ENCODE peak calls at places on chromosomes 2 and 18, in nine cellular contexts. One of them, this sample, is unnamed.

GRCh38 chr18:22433960-22434359 is 16.2 kb upstream of the CTAGE1 start:
- DNase-seq in stimulated activated CD4-positive, alpha-beta T cell treated with anti-CD3 and anti-CD28 coated beads, Interleukin-2, amount 100 ng/mL, for 24 hours: no peak
- DNase-seq in hippocampal formation: no peak
- DNase-seq in fibroblast of villous mesenchyme: peak; percentile 58
- DNase-seq in Karpas-422: no peak
- DNase-seq in LoVo: no peak
- DNase-seq in hepatic stellate cell: no peak
- DNase-seq in fibroblast of lung: peak; percentile 50
- DNase-seq in EL: no peak
- DNase-seq in this sample: peak; percentile 13

GRCh38 chr2:229922449-229923386 is at the start of gene FBXO36:
- DNase-seq in stimulated activated CD4-positive, alpha-beta T cell treated with anti-CD3 and anti-CD28 coated beads, Interleukin-2, amount 100 ng/mL, for 24 hours: peak; percentile 93
- DNase-seq in hippocampal formation: no peak
- DNase-seq in fibroblast of villous mesenchyme: peak; percentile 63
- DNase-seq in Karpas-422: peak; percentile 94
- DNase-seq in LoVo: peak; percentile 84
- DNase-seq in hepatic stellate cell: peak; percentile 65
- DNase-seq in fibroblast of lung: peak; percentile 64
- DNase-seq in EL: peak; percentile 66
- DNase-seq in this sample: peak; percentile 44

GRCh38 chr2:106863387-106863786 is 22.6 kb downstream of the ST6GAL2 start:
- DNase-seq in stimulated activated CD4-positive, alpha-beta T cell treated with anti-CD3 and anti-CD28 coated beads, Interleukin-2, amount 100 ng/mL, for 24 hours: no peak
- DNase-seq in hippocampal formation: no peak
- DNase-seq in fibroblast of villous mesenchyme: no peak
- DNase-seq in Karpas-422: peak; percentile 53
- DNase-seq in LoVo: no peak
- DNase-seq in hepatic stellate cell: no peak
- DNase-seq in fibroblast of lung: no peak
- DNase-seq in EL: no peak
- DNase-seq in this sample: no peak

GRCh38 chr2:205868773-205869333 is 186.6 kb downstream of the NRP2 start:
- DNase-seq in stimulated activated CD4-positive, alpha-beta T cell treated with anti-CD3 and anti-CD28 coated beads, Interleukin-2, amount 100 ng/mL, for 24 hours: no peak
- DNase-seq in hippocampal formation: no peak
- DNase-seq in fibroblast of villous mesenchyme: peak; percentile 62
- DNase-seq in Karpas-422: no peak
- DNase-seq in LoVo: no peak
- DNase-seq in hepatic stellate cell: no peak
- DNase-seq in fibroblast of lung: peak; percentile 88
- DNase-seq in EL: peak; percentile 28
- DNase-seq in this sample: peak; percentile 97

GRCh38 chr18:48028716-48029115 is 98.3 kb upstream of the SMAD2 start:
- DNase-seq in stimulated activated CD4-positive, alpha-beta T cell treated with anti-CD3 and anti-CD28 coated beads, Interleukin-2, amount 100 ng/mL, for 24 hours: no peak
- DNase-seq in hippocampal formation: no peak
- DNase-seq in fibroblast of villous mesenchyme: no peak
- DNase-seq in Karpas-422: no peak
- DNase-seq in LoVo: no peak
- DNase-seq in hepatic stellate cell: no peak
- DNase-seq in fibroblast of lung: no peak
- DNase-seq in EL: no peak
- DNase-seq in this sample: no peak

GRCh38 chr2:108444941-108445840 is 3.8 kb upstream of the GCC2 start:
- DNase-seq in stimulated activated CD4-positive, alpha-beta T cell treated with anti-CD3 and anti-CD28 coated beads, Interleukin-2, amount 100 ng/mL, for 24 hours: no peak
- DNase-seq in hippocampal formation: no peak
- DNase-seq in fibroblast of villous mesenchyme: peak; percentile 19
- DNase-seq in Karpas-422: no peak
- DNase-seq in LoVo: peak; percentile 52
- DNase-seq in hepatic stellate cell: no peak
- DNase-seq in fibroblast of lung: peak; percentile 6
- DNase-seq in EL: peak; percentile 14
- DNase-seq in this sample: no peak

GRCh38 chr2:204691911-204692510 is 146.7 kb downstream of the PARD3B start:
- DNase-seq in stimulated activated CD4-positive, alpha-beta T cell treated with anti-CD3 and anti-CD28 coated beads, Interleukin-2, amount 100 ng/mL, for 24 hours: peak; percentile 18
- DNase-seq in hippocampal formation: peak; percentile 10
- DNase-seq in fibroblast of villous mesenchyme: peak; percentile 95
- DNase-seq in Karpas-422: peak; percentile 84
- DNase-seq in LoVo: peak; percentile 67
- DNase-seq in hepatic stellate cell: peak; percentile 16
- DNase-seq in fibroblast of lung: peak; percentile 76
- DNase-seq in EL: peak; percentile 83
- DNase-seq in this sample: peak; percentile 92

GRCh38 chr2:48398285-48399135 is 131.4 kb upstream of the STON1 start:
- DNase-seq in stimulated activated CD4-positive, alpha-beta T cell treated with anti-CD3 and anti-CD28 coated beads, Interleukin-2, amount 100 ng/mL, for 24 hours: no peak
- DNase-seq in hippocampal formation: no peak
- DNase-seq in fibroblast of villous mesenchyme: no peak
- DNase-seq in Karpas-422: no peak
- DNase-seq in LoVo: no peak
- DNase-seq in hepatic stellate cell: no peak
- DNase-seq in fibroblast of lung: peak; percentile 66
- DNase-seq in EL: no peak
- DNase-seq in this sample: peak; percentile 15

GRCh38 chr2:11901351-11902069 is 155.1 kb downstream of the LPIN1 start:
- DNase-seq in stimulated activated CD4-positive, alpha-beta T cell treated with anti-CD3 and anti-CD28 coated beads, Interleukin-2, amount 100 ng/mL, for 24 hours: no peak
- DNase-seq in hippocampal formation: no peak
- DNase-seq in fibroblast of villous mesenchyme: no peak
- DNase-seq in Karpas-422: no peak
- DNase-seq in LoVo: no peak
- DNase-seq in hepatic stellate cell: no peak
- DNase-seq in fibroblast of lung: no peak
- DNase-seq in EL: no peak
- DNase-seq in this sample: no peak

GRCh38 chr2:106144621-106145331 is 49.3 kb downstream of the UXS1 start:
- DNase-seq in stimulated activated CD4-positive, alpha-beta T cell treated with anti-CD3 and anti-CD28 coated beads, Interleukin-2, amount 100 ng/mL, for 24 hours: peak; percentile 55
- DNase-seq in hippocampal formation: no peak
- DNase-seq in fibroblast of villous mesenchyme: no peak
- DNase-seq in Karpas-422: no peak
- DNase-seq in LoVo: no peak
- DNase-seq in hepatic stellate cell: no peak
- DNase-seq in fibroblast of lung: peak; percentile 28
- DNase-seq in EL: no peak
- DNase-seq in this sample: no peak

GRCh38 chr2:85838181-85838580 is 50.6 kb downstream of the ST3GAL5 start:
- DNase-seq in stimulated activated CD4-positive, alpha-beta T cell treated with anti-CD3 and anti-CD28 coated beads, Interleukin-2, amount 100 ng/mL, for 24 hours: no peak
- DNase-seq in hippocampal formation: no peak
- DNase-seq in fibroblast of villous mesenchyme: no peak
- DNase-seq in Karpas-422: peak; percentile 80
- DNase-seq in LoVo: no peak
- DNase-seq in hepatic stellate cell: no peak
- DNase-seq in fibroblast of lung: no peak
- DNase-seq in EL: no peak
- DNase-seq in this sample: no peak

GRCh38 chr2:68663371-68664156 is 20.2 kb downstream of the PROKR1 start:
- DNase-seq in stimulated activated CD4-positive, alpha-beta T cell treated with anti-CD3 and anti-CD28 coated beads, Interleukin-2, amount 100 ng/mL, for 24 hours: no peak
- DNase-seq in hippocampal formation: no peak
- DNase-seq in fibroblast of villous mesenchyme: no peak
- DNase-seq in Karpas-422: no peak
- DNase-seq in LoVo: no peak
- DNase-seq in hepatic stellate cell: no peak
- DNase-seq in fibroblast of lung: no peak
- DNase-seq in EL: no peak
- DNase-seq in this sample: no peak

GRCh38 chr2:73985318-73986084 is 791 bp downstream of the TET3 start:
- DNase-seq in stimulated activated CD4-positive, alpha-beta T cell treated with anti-CD3 and anti-CD28 coated beads, Interleukin-2, amount 100 ng/mL, for 24 hours: peak; percentile 75
- DNase-seq in hippocampal formation: peak; percentile 44
- DNase-seq in fibroblast of villous mesenchyme: no peak
- DNase-seq in Karpas-422: peak; percentile 81
- DNase-seq in LoVo: no peak
- DNase-seq in hepatic stellate cell: peak; percentile 36
- DNase-seq in fibroblast of lung: no peak
- DNase-seq in EL: peak; percentile 29
- DNase-seq in this sample: no peak

GRCh38 chr18:69757733-69758132 is 189.9 kb downstream of the CD226 start:
- DNase-seq in stimulated activated CD4-positive, alpha-beta T cell treated with anti-CD3 and anti-CD28 coated beads, Interleukin-2, amount 100 ng/mL, for 24 hours: no peak
- DNase-seq in hippocampal formation: no peak
- DNase-seq in fibroblast of villous mesenchyme: no peak
- DNase-seq in Karpas-422: no peak
- DNase-seq in LoVo: no peak
- DNase-seq in hepatic stellate cell: no peak
- DNase-seq in fibroblast of lung: peak; percentile 80
- DNase-seq in EL: no peak
- DNase-seq in this sample: peak; percentile 21

GRCh38 chr2:20209373-20210109 is 15.4 kb downstream of the SDC1 start:
- DNase-seq in stimulated activated CD4-positive, alpha-beta T cell treated with anti-CD3 and anti-CD28 coated beads, Interleukin-2, amount 100 ng/mL, for 24 hours: no peak
- DNase-seq in hippocampal formation: no peak
- DNase-seq in fibroblast of villous mesenchyme: no peak
- DNase-seq in Karpas-422: no peak
- DNase-seq in LoVo: no peak
- DNase-seq in hepatic stellate cell: no peak
- DNase-seq in fibroblast of lung: no peak
- DNase-seq in EL: no peak
- DNase-seq in this sample: no peak

GRCh38 chr18:48987821-48988220 is 37.1 kb upstream of the SMAD7 start:
- DNase-seq in stimulated activated CD4-positive, alpha-beta T cell treated with anti-CD3 and anti-CD28 coated beads, Interleukin-2, amount 100 ng/mL, for 24 hours: no peak
- DNase-seq in hippocampal formation: no peak
- DNase-seq in fibroblast of villous mesenchyme: no peak
- DNase-seq in Karpas-422: no peak
- DNase-seq in LoVo: no peak
- DNase-seq in hepatic stellate cell: no peak
- DNase-seq in fibroblast of lung: no peak
- DNase-seq in EL: no peak
- DNase-seq in this sample: no peak

GRCh38 chr18:6370886-6371635 is 43.6 kb downstream of the L3MBTL4 start:
- DNase-seq in stimulated activated CD4-positive, alpha-beta T cell treated with anti-CD3 and anti-CD28 coated beads, Interleukin-2, amount 100 ng/mL, for 24 hours: no peak
- DNase-seq in hippocampal formation: no peak
- DNase-seq in fibroblast of villous mesenchyme: no peak
- DNase-seq in Karpas-422: no peak
- DNase-seq in LoVo: peak; percentile 59
- DNase-seq in hepatic stellate cell: no peak
- DNase-seq in fibroblast of lung: no peak
- DNase-seq in EL: no peak
- DNase-seq in this sample: no peak

GRCh38 chr2:64124571-64124970 is 19.6 kb downstream of the PELI1 start:
- DNase-seq in stimulated activated CD4-positive, alpha-beta T cell treated with anti-CD3 and anti-CD28 coated beads, Interleukin-2, amount 100 ng/mL, for 24 hours: no peak
- DNase-seq in hippocampal formation: no peak
- DNase-seq in fibroblast of villous mesenchyme: no peak
- DNase-seq in Karpas-422: no peak
- DNase-seq in LoVo: no peak
- DNase-seq in hepatic stellate cell: no peak
- DNase-seq in fibroblast of lung: no peak
- DNase-seq in EL: no peak
- DNase-seq in this sample: no peak

GRCh38 chr2:2238726-2239269 is 92.3 kb downstream of the MYT1L start:
- DNase-seq in stimulated activated CD4-positive, alpha-beta T cell treated with anti-CD3 and anti-CD28 coated beads, Interleukin-2, amount 100 ng/mL, for 24 hours: no peak
- DNase-seq in hippocampal formation: no peak
- DNase-seq in fibroblast of villous mesenchyme: no peak
- DNase-seq in Karpas-422: no peak
- DNase-seq in LoVo: no peak
- DNase-seq in hepatic stellate cell: no peak
- DNase-seq in fibroblast of lung: no peak
- DNase-seq in EL: no peak
- DNase-seq in this sample: no peak

GRCh38 chr2:39665811-39666488 is at the start of gene TMEM178A:
- DNase-seq in stimulated activated CD4-positive, alpha-beta T cell treated with anti-CD3 and anti-CD28 coated beads, Interleukin-2, amount 100 ng/mL, for 24 hours: no peak
- DNase-seq in hippocampal formation: no peak
- DNase-seq in fibroblast of villous mesenchyme: peak; percentile 4
- DNase-seq in Karpas-422: no peak
- DNase-seq in LoVo: no peak
- DNase-seq in hepatic stellate cell: no peak
- DNase-seq in fibroblast of lung: peak; percentile 22
- DNase-seq in EL: peak; percentile 13
- DNase-seq in this sample: no peak

GRCh38 chr2:225041210-225041870 is 928 bp downstream of the DOCK10 start:
- DNase-seq in stimulated activated CD4-positive, alpha-beta T cell treated with anti-CD3 and anti-CD28 coated beads, Interleukin-2, amount 100 ng/mL, for 24 hours: peak; percentile 72
- DNase-seq in hippocampal formation: peak; percentile 73
- DNase-seq in fibroblast of villous mesenchyme: peak; percentile 35
- DNase-seq in Karpas-422: no peak
- DNase-seq in LoVo: no peak
- DNase-seq in hepatic stellate cell: peak; percentile 40
- DNase-seq in fibroblast of lung: peak; percentile 55
- DNase-seq in EL: peak; percentile 74
- DNase-seq in this sample: peak; percentile 45

GRCh38 chr2:53460347-53460746 is 307.3 kb upstream of the CHAC2 start:
- DNase-seq in stimulated activated CD4-positive, alpha-beta T cell treated with anti-CD3 and anti-CD28 coated beads, Interleukin-2, amount 100 ng/mL, for 24 hours: no peak
- DNase-seq in hippocampal formation: no peak
- DNase-seq in fibroblast of villous mesenchyme: peak; percentile 9
- DNase-seq in Karpas-422: no peak
- DNase-seq in LoVo: peak; percentile 6
- DNase-seq in hepatic stellate cell: no peak
- DNase-seq in fibroblast of lung: peak; percentile 17
- DNase-seq in EL: peak; percentile 49
- DNase-seq in this sample: peak; percentile 10

GRCh38 chr2:48483506-48483905 is 46.4 kb upstream of the STON1 start:
- DNase-seq in stimulated activated CD4-positive, alpha-beta T cell treated with anti-CD3 and anti-CD28 coated beads, Interleukin-2, amount 100 ng/mL, for 24 hours: no peak
- DNase-seq in hippocampal formation: no peak
- DNase-seq in fibroblast of villous mesenchyme: peak; percentile 74
- DNase-seq in Karpas-422: no peak
- DNase-seq in LoVo: no peak
- DNase-seq in hepatic stellate cell: no peak
- DNase-seq in fibroblast of lung: peak; percentile 80
- DNase-seq in EL: no peak
- DNase-seq in this sample: peak; percentile 94

GRCh38 chr2:98775146-98775988 is 44.4 kb upstream of the MGAT4A start:
- DNase-seq in stimulated activated CD4-positive, alpha-beta T cell treated with anti-CD3 and anti-CD28 coated beads, Interleukin-2, amount 100 ng/mL, for 24 hours: no peak
- DNase-seq in hippocampal formation: no peak
- DNase-seq in fibroblast of villous mesenchyme: no peak
- DNase-seq in Karpas-422: no peak
- DNase-seq in LoVo: no peak
- DNase-seq in hepatic stellate cell: no peak
- DNase-seq in fibroblast of lung: peak; percentile 29
- DNase-seq in EL: no peak
- DNase-seq in this sample: no peak

GRCh38 chr2:121805767-121806145 is 50.3 kb downstream of the TSN start:
- DNase-seq in stimulated activated CD4-positive, alpha-beta T cell treated with anti-CD3 and anti-CD28 coated beads, Interleukin-2, amount 100 ng/mL, for 24 hours: no peak
- DNase-seq in hippocampal formation: no peak
- DNase-seq in fibroblast of villous mesenchyme: no peak
- DNase-seq in Karpas-422: peak; percentile 50
- DNase-seq in LoVo: no peak
- DNase-seq in hepatic stellate cell: no peak
- DNase-seq in fibroblast of lung: no peak
- DNase-seq in EL: no peak
- DNase-seq in this sample: no peak

GRCh38 chr2:55311444-55311870 is 42.4 kb upstream of the MTIF2 start:
- DNase-seq in stimulated activated CD4-positive, alpha-beta T cell treated with anti-CD3 and anti-CD28 coated beads, Interleukin-2, amount 100 ng/mL, for 24 hours: peak; percentile 29
- DNase-seq in hippocampal formation: no peak
- DNase-seq in fibroblast of villous mesenchyme: peak; percentile 30
- DNase-seq in Karpas-422: peak; percentile 70
- DNase-seq in LoVo: no peak
- DNase-seq in hepatic stellate cell: peak; percentile 9
- DNase-seq in fibroblast of lung: peak; percentile 22
- DNase-seq in EL: peak; percentile 42
- DNase-seq in this sample: peak; percentile 66

GRCh38 chr2:220077488-220077887 is 450.1 kb downstream of the SLC4A3 start:
- DNase-seq in stimulated activated CD4-positive, alpha-beta T cell treated with anti-CD3 and anti-CD28 coated beads, Interleukin-2, amount 100 ng/mL, for 24 hours: no peak
- DNase-seq in hippocampal formation: no peak
- DNase-seq in fibroblast of villous mesenchyme: peak; percentile 61
- DNase-seq in Karpas-422: no peak
- DNase-seq in LoVo: no peak
- DNase-seq in hepatic stellate cell: no peak
- DNase-seq in fibroblast of lung: peak; percentile 89
- DNase-seq in EL: peak; percentile 51
- DNase-seq in this sample: peak; percentile 53

GRCh38 chr2:204255068-204255467 is 290.2 kb upstream of the PARD3B start:
- DNase-seq in stimulated activated CD4-positive, alpha-beta T cell treated with anti-CD3 and anti-CD28 coated beads, Interleukin-2, amount 100 ng/mL, for 24 hours: no peak
- DNase-seq in hippocampal formation: no peak
- DNase-seq in fibroblast of villous mesenchyme: no peak
- DNase-seq in Karpas-422: no peak
- DNase-seq in LoVo: no peak
- DNase-seq in hepatic stellate cell: no peak
- DNase-seq in fibroblast of lung: no peak
- DNase-seq in EL: no peak
- DNase-seq in this sample: no peak

GRCh38 chr2:143617803-143618415 is 488.7 kb downstream of the ARHGAP15 start:
- DNase-seq in stimulated activated CD4-positive, alpha-beta T cell treated with anti-CD3 and anti-CD28 coated beads, Interleukin-2, amount 100 ng/mL, for 24 hours: no peak
- DNase-seq in hippocampal formation: no peak
- DNase-seq in fibroblast of villous mesenchyme: no peak
- DNase-seq in Karpas-422: peak; percentile 64
- DNase-seq in LoVo: no peak
- DNase-seq in hepatic stellate cell: no peak
- DNase-seq in fibroblast of lung: no peak
- DNase-seq in EL: no peak
- DNase-seq in this sample: no peak

GRCh38 chr18:75041586-75041985 is 167.4 kb downstream of the PTGR3 start:
- DNase-seq in stimulated activated CD4-positive, alpha-beta T cell treated with anti-CD3 and anti-CD28 coated beads, Interleukin-2, amount 100 ng/mL, for 24 hours: no peak
- DNase-seq in hippocampal formation: no peak
- DNase-seq in fibroblast of villous mesenchyme: peak; percentile 29
- DNase-seq in Karpas-422: peak; percentile 64
- DNase-seq in LoVo: peak; percentile 8
- DNase-seq in hepatic stellate cell: peak; percentile 35
- DNase-seq in fibroblast of lung: peak; percentile 18
- DNase-seq in EL: peak; percentile 13
- DNase-seq in this sample: peak; percentile 14

This sample was measured in amniotic epithelial cell.